ENCODE peak calls at places on chromosomes 6 and 20, in ten cellular contexts. One of them, this sample, is unnamed.

GRCh38 chr6:162226810-162227209 is 500.8 kb downstream of the PRKN start:
- DNase-seq in BJ: no peak
- DNase-seq in psoas muscle: no peak
- DNase-seq in right atrium auricular region: no peak
- DNase-seq in neuronal stem cell: no peak
- DNase-seq in neural progenitor cell: no peak
- DNase-seq in tibial nerve: no peak
- DNase-seq in pancreas: no peak
- DNase-seq in adrenal gland: no peak
- DNase-seq in aorta: no peak
- DNase-seq in this sample: no peak

GRCh38 chr6:28600188-28600587 is 74.5 kb downstream of the GPX5 start:
- DNase-seq in BJ: no peak
- DNase-seq in psoas muscle: no peak
- DNase-seq in right atrium auricular region: no peak
- DNase-seq in neuronal stem cell: no peak
- DNase-seq in neural progenitor cell: no peak
- DNase-seq in tibial nerve: no peak
- DNase-seq in pancreas: no peak
- DNase-seq in adrenal gland: no peak
- DNase-seq in aorta: no peak
- DNase-seq in this sample: no peak

GRCh38 chr6:132715204-132715603 is 1.3 kb upstream of the VNN1 start:
- DNase-seq in BJ: no peak
- DNase-seq in psoas muscle: no peak
- DNase-seq in right atrium auricular region: no peak
- DNase-seq in neuronal stem cell: peak; percentile 29
- DNase-seq in neural progenitor cell: peak; percentile 75
- DNase-seq in tibial nerve: no peak
- DNase-seq in pancreas: peak; percentile 48
- DNase-seq in adrenal gland: peak; percentile 80
- DNase-seq in aorta: peak; percentile 59
- DNase-seq in this sample: peak; percentile 47

GRCh38 chr6:139944976-139945375 is 570.5 kb upstream of the CITED2 start:
- DNase-seq in BJ: no peak
- DNase-seq in psoas muscle: no peak
- DNase-seq in right atrium auricular region: no peak
- DNase-seq in neuronal stem cell: no peak
- DNase-seq in neural progenitor cell: no peak
- DNase-seq in tibial nerve: no peak
- DNase-seq in pancreas: no peak
- DNase-seq in adrenal gland: no peak
- DNase-seq in aorta: no peak
- DNase-seq in this sample: no peak

GRCh38 chr20:2130062-2130591 is 28.5 kb downstream of the STK35 start:
- DNase-seq in BJ: no peak
- DNase-seq in psoas muscle: no peak
- DNase-seq in right atrium auricular region: no peak
- DNase-seq in neuronal stem cell: no peak
- DNase-seq in neural progenitor cell: no peak
- DNase-seq in tibial nerve: no peak
- DNase-seq in pancreas: no peak
- DNase-seq in adrenal gland: no peak
- DNase-seq in aorta: no peak
- DNase-seq in this sample: no peak

GRCh38 chr20:48772183-48772976 is 55.4 kb downstream of the PREX1 start:
- DNase-seq in BJ: no peak
- DNase-seq in psoas muscle: peak; percentile 46
- DNase-seq in right atrium auricular region: peak; percentile 73
- DNase-seq in neuronal stem cell: no peak
- DNase-seq in neural progenitor cell: no peak
- DNase-seq in tibial nerve: peak; percentile 46
- DNase-seq in pancreas: peak; percentile 63
- DNase-seq in adrenal gland: peak; percentile 78
- DNase-seq in aorta: peak; percentile 90
- DNase-seq in this sample: peak; percentile 72

GRCh38 chr6:106448000-106448426 is 87.5 kb downstream of the CRYBG1 start:
- DNase-seq in BJ: no peak
- DNase-seq in psoas muscle: peak; percentile 17
- DNase-seq in right atrium auricular region: no peak
- DNase-seq in neuronal stem cell: no peak
- DNase-seq in neural progenitor cell: no peak
- DNase-seq in tibial nerve: no peak
- DNase-seq in pancreas: peak; percentile 17
- DNase-seq in adrenal gland: peak; percentile 17
- DNase-seq in aorta: peak; percentile 57
- DNase-seq in this sample: peak; percentile 31

GRCh38 chr6:154478021-154478651 is 32.3 kb downstream of the CNKSR3 start:
- DNase-seq in BJ: no peak
- DNase-seq in psoas muscle: no peak
- DNase-seq in right atrium auricular region: no peak
- DNase-seq in neuronal stem cell: no peak
- DNase-seq in neural progenitor cell: no peak
- DNase-seq in tibial nerve: no peak
- DNase-seq in pancreas: peak; percentile 34
- DNase-seq in adrenal gland: no peak
- DNase-seq in aorta: peak; percentile 55
- DNase-seq in this sample: no peak

GRCh38 chr6:35078896-35079295 is 62.2 kb downstream of the TCP11 start:
- DNase-seq in BJ: no peak
- DNase-seq in psoas muscle: no peak
- DNase-seq in right atrium auricular region: no peak
- DNase-seq in neuronal stem cell: no peak
- DNase-seq in neural progenitor cell: no peak
- DNase-seq in tibial nerve: no peak
- DNase-seq in pancreas: no peak
- DNase-seq in adrenal gland: no peak
- DNase-seq in aorta: no peak
- DNase-seq in this sample: peak; percentile 59

GRCh38 chr6:160063771-160064413 is 57.7 kb upstream of the SLC22A1 start:
- DNase-seq in BJ: no peak
- DNase-seq in psoas muscle: peak; percentile 47
- DNase-seq in right atrium auricular region: no peak
- DNase-seq in neuronal stem cell: no peak
- DNase-seq in neural progenitor cell: no peak
- DNase-seq in tibial nerve: no peak
- DNase-seq in pancreas: no peak
- DNase-seq in adrenal gland: no peak
- DNase-seq in aorta: no peak
- DNase-seq in this sample: no peak

GRCh38 chr6:36928547-36928918 is 26.0 kb upstream of the PI16 start:
- DNase-seq in BJ: no peak
- DNase-seq in psoas muscle: peak; percentile 48
- DNase-seq in right atrium auricular region: no peak
- DNase-seq in neuronal stem cell: no peak
- DNase-seq in neural progenitor cell: no peak
- DNase-seq in tibial nerve: no peak
- DNase-seq in pancreas: no peak
- DNase-seq in adrenal gland: peak; percentile 48
- DNase-seq in aorta: no peak
- DNase-seq in this sample: no peak

GRCh38 chr6:131023834-131024504 is 39.1 kb downstream of the EPB41L2 start:
- DNase-seq in BJ: no peak
- DNase-seq in psoas muscle: no peak
- DNase-seq in right atrium auricular region: no peak
- DNase-seq in neuronal stem cell: no peak
- DNase-seq in neural progenitor cell: no peak
- DNase-seq in tibial nerve: no peak
- DNase-seq in pancreas: no peak
- DNase-seq in adrenal gland: no peak
- DNase-seq in aorta: no peak
- DNase-seq in this sample: no peak

DNA sequence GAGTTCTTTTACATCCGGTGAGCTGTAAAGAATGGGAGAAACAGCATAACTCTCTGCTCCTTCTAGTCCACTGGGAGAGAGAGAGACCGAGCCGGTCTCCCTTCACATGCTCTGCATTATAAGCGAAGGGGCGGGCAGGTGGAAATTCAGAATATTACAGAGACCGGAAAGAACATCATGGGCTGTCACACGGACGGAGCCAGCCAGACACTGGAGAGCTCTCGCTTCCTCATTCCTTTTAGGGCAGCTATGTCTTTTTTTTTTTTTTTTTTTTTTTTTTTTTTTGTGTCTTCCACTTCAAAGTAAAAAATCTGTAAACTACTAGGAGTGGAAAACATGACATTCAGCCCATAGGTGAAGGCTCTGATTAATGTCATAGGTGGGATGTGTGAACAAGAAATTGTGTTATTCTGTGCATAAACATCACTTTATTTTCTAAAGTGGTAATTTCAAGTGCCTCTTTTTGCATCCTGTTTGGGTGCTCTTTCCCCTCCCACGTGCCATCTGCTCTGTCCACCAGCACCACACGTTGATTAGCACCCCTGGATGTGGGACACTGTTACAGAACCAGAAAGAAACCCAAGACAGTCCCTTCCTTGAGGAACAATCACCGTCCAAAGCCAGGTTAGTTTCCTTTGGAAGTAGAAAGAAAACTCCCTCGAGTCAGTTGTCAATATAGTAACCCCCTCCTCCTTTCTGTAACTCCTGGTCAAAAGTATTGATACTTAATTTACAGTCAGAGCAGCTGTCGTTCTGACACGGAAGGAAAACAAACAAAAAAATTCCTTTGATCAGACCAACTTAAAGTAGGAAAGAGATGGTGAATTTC is at the start of gene TAGAP:
- DNase-seq in BJ: no peak
- DNase-seq in psoas muscle: peak; percentile 54
- DNase-seq in right atrium auricular region: peak; percentile 79
- DNase-seq in neuronal stem cell: no peak
- DNase-seq in neural progenitor cell: no peak
- DNase-seq in tibial nerve: peak; percentile 59
- DNase-seq in pancreas: peak; percentile 63
- DNase-seq in adrenal gland: peak; percentile 60
- DNase-seq in aorta: peak; percentile 89
- DNase-seq in this sample: peak; percentile 73
- H3K36me3 ChIP-seq in BJ: no peaks in the 10 kb centered on the region
- H3K36me3 ChIP-seq in psoas muscle: no peaks in the 10 kb centered on the region
- H3K36me3 ChIP-seq in right atrium auricular region: no peaks in the 10 kb centered on the region
- H3K36me3 ChIP-seq in neuronal stem cell: no peaks in the 10 kb centered on the region
- H3K36me3 ChIP-seq in neural progenitor cell: no peaks in the 10 kb centered on the region
- H3K36me3 ChIP-seq in tibial nerve: no peaks in the 10 kb centered on the region
- H3K36me3 ChIP-seq in pancreas: no peaks in the 10 kb centered on the region
- H3K36me3 ChIP-seq in adrenal gland: no peaks in the 10 kb centered on the region
- H3K36me3 ChIP-seq in aorta: no peaks in the 10 kb centered on the region
- H3K36me3 ChIP-seq in this sample: no peaks in the 10 kb centered on the region

GRCh38 chr20:33657704-33658095 is 4.4 kb upstream of the C20orf144 start:
- DNase-seq in BJ: no peak
- DNase-seq in psoas muscle: no peak
- DNase-seq in right atrium auricular region: no peak
- DNase-seq in neuronal stem cell: no peak
- DNase-seq in neural progenitor cell: no peak
- DNase-seq in tibial nerve: no peak
- DNase-seq in pancreas: peak; percentile 12
- DNase-seq in adrenal gland: peak; percentile 14
- DNase-seq in aorta: peak; percentile 27
- DNase-seq in this sample: peak; percentile 63
- H3K36me3 ChIP-seq in BJ: peaks cover 12% of the 10 kb centered on the region
- H3K36me3 ChIP-seq in psoas muscle: no peaks in the 10 kb centered on the region
- H3K36me3 ChIP-seq in right atrium auricular region: peaks cover 14% of the 10 kb centered on the region
- H3K36me3 ChIP-seq in neuronal stem cell: peaks cover 14% of the 10 kb centered on the region
- H3K36me3 ChIP-seq in neural progenitor cell: no peaks in the 10 kb centered on the region
- H3K36me3 ChIP-seq in tibial nerve: no peaks in the 10 kb centered on the region
- H3K36me3 ChIP-seq in pancreas: no peaks in the 10 kb centered on the region
- H3K36me3 ChIP-seq in adrenal gland: peaks cover 34% of the 10 kb centered on the region
- H3K36me3 ChIP-seq in aorta: no peaks in the 10 kb centered on the region
- H3K36me3 ChIP-seq in this sample: peaks cover 36% of the 10 kb centered on the region

DNA sequence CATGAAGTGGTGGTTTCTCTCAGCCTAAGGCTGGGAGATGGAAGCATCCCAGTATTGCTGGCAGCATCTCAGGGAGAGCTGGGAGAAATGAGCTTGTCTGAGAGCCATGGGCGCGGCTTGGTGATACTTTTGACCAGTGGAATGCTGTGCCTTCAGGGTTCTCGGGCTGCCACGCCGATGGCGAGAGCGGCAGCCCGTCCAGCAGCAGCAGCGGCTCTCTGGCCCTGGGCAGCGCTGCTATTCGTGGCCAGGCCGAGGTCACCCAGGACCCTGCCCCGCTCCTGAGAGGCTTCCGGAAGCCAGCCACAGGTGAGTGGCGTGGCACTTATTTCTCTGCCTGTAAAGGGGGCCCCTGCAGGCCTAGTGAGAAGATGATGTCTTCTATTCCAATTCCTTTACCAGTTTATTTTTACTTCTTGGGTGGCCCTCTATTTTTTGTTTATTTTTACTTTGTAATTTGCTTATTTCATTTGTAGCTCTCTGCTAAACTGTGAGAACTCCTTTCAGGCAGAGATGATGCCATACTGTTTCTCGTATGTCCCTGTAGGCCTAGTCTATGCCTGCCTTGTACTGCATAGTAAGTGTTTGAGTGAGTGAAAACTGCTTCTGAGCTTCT is 71.7 kb downstream of the ASXL1 start:
- DNase-seq in BJ: no peak
- DNase-seq in psoas muscle: no peak
- DNase-seq in right atrium auricular region: no peak
- DNase-seq in neuronal stem cell: no peak
- DNase-seq in neural progenitor cell: no peak
- DNase-seq in tibial nerve: no peak
- DNase-seq in pancreas: no peak
- DNase-seq in adrenal gland: no peak
- DNase-seq in aorta: no peak
- DNase-seq in this sample: no peak
- H3K36me3 ChIP-seq in BJ: peaks cover 40% of the 10 kb centered on the region
- H3K36me3 ChIP-seq in psoas muscle: peaks cover 23% of the 10 kb centered on the region
- H3K36me3 ChIP-seq in right atrium auricular region: peaks cover 69% of the 10 kb centered on the region
- H3K36me3 ChIP-seq in neuronal stem cell: peaks cover 87% of the 10 kb centered on the region
- H3K36me3 ChIP-seq in neural progenitor cell: peaks cover 6% of the 10 kb centered on the region
- H3K36me3 ChIP-seq in tibial nerve: no peaks in the 10 kb centered on the region
- H3K36me3 ChIP-seq in pancreas: peaks cover 30% of the 10 kb centered on the region
- H3K36me3 ChIP-seq in adrenal gland: peaks cover 70% of the 10 kb centered on the region
- H3K36me3 ChIP-seq in aorta: peaks cover 11% of the 10 kb centered on the region
- H3K36me3 ChIP-seq in this sample: peaks cover 70% of the 10 kb centered on the region

DNA sequence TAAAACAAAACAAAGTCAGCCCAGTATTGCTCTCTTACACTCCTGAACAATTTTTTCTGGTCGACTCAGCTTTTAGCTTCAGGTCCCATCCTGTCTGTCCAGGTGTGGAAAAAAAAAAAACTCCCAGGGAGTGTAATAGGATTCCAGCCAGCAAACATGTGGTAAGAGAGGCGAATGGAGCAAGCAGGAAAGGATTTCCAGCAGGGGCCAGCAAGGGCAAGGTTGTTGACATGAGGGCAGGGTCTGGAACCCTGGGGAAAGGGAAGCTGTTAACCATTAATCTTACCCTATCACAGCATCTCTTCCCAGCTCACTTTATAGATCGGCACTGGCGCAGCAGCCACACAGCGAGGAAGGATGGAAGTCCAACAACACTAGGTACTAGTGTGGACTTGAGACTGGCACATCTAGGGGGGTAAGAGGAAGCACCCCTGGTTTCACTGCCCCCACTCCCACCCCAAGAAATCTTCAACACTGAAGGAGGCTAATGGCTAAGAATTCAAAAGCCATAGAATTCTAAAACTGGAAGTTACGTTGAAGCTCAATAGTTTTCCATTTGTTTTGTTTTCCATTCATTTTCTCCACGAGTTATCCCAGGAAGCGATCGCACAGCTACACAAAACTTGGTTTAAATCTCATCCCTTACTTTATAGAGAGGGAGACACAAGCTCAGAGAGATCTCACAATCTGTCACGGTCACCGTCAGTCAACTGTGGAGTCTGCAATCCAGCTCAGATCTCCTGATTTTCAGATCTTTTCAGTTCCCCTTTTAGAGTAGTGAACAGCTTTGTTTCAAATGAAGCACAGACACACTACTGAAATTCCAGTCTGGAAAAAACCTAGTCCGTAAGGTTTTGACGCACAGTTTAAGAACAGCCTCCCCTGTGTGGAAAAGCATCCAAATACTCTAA is 53.4 kb downstream of the SLC22A23 start:
- DNase-seq in BJ: no peak
- DNase-seq in psoas muscle: no peak
- DNase-seq in right atrium auricular region: no peak
- DNase-seq in neuronal stem cell: no peak
- DNase-seq in neural progenitor cell: no peak
- DNase-seq in tibial nerve: no peak
- DNase-seq in pancreas: peak; percentile 88
- DNase-seq in adrenal gland: no peak
- DNase-seq in aorta: no peak
- DNase-seq in this sample: no peak
- H3K36me3 ChIP-seq in BJ: no peaks in the 10 kb centered on the region
- H3K36me3 ChIP-seq in psoas muscle: no peaks in the 10 kb centered on the region
- H3K36me3 ChIP-seq in right atrium auricular region: no peaks in the 10 kb centered on the region
- H3K36me3 ChIP-seq in neuronal stem cell: peaks cover under 1% of the 10 kb centered on the region
- H3K36me3 ChIP-seq in neural progenitor cell: no peaks in the 10 kb centered on the region
- H3K36me3 ChIP-seq in tibial nerve: no peaks in the 10 kb centered on the region
- H3K36me3 ChIP-seq in pancreas: no peaks in the 10 kb centered on the region
- H3K36me3 ChIP-seq in adrenal gland: no peaks in the 10 kb centered on the region
- H3K36me3 ChIP-seq in aorta: no peaks in the 10 kb centered on the region
- H3K36me3 ChIP-seq in this sample: no peaks in the 10 kb centered on the region